ENCODE peak calls at places on chromosomes 7 and 10, in four cellular contexts. E, T, D and L are unnamed samples.

GRCh38 chr10:79431422-79431821 is 14.0 kb downstream of the ZCCHC24 start:
- DNase-seq in E (no peak), T (no peak), D (no peak), L (no peak)

GRCh38 chr7:112238852-112239610 is 32.5 kb downstream of the ZNF277 start:
- DNase-seq in E (no peak), T (no peak), D (no peak), L (no peak)

GRCh38 chr7:97973206-97973658 is 16.8 kb downstream of the OCM2 start:
- DNase-seq in E (peak), T (no peak), D (no peak), L (no peak)

GRCh38 chr10:96984512-96985225 is 152.6 kb downstream of the LCOR start:
- DNase-seq in E (no peak), T (no peak), D (no peak), L (no peak)

GRCh38 chr10:97549587-97550322 is 22.8 kb upstream of the ANKRD2 start:
- DNase-seq in E (no peak), T (no peak), D (no peak), L (no peak)

GRCh38 chr10:106271237-106271636 is 893.3 kb downstream of the SORCS1 start:
- DNase-seq in E (no peak), T (no peak), D (no peak), L (no peak)

GRCh38 chr10:132518572-132519381 is 18.8 kb upstream of the INPP5A start:
- DNase-seq in E (peak), T (no peak), D (no peak), L (no peak)

GRCh38 chr10:126872768-126873167 is 32.5 kb upstream of the DOCK1 start:
- DNase-seq in E (no peak), T (no peak), D (no peak), L (no peak)

GRCh38 chr7:17233643-17234397 is 64.6 kb upstream of the AHR start:
- DNase-seq in E (no peak), T (peak), D (no peak), L (peak)

GRCh38 chr7:151251328-151251925 is 2.9 kb upstream of the SMARCD3 start:
- DNase-seq in E (no peak), T (no peak), D (no peak), L (no peak)

GRCh38 chr10:33542747-33543505 is 208.5 kb upstream of the NRP1 start:
- DNase-seq in E (no peak), T (no peak), D (no peak), L (no peak)

GRCh38 chr10:34206078-34206477 is 609.0 kb downstream of the PARD3 start:
- DNase-seq in E (no peak), T (no peak), D (no peak), L (no peak)

GRCh38 chr7:141645188-141645587 is 56.8 kb downstream of the DENND11 start:
- DNase-seq in E (no peak), T (no peak), D (no peak), L (no peak)
- TF ChIP-seq SPI1 in E (no peak), T (no peak), D (no peak), L (no peak)

DNA sequence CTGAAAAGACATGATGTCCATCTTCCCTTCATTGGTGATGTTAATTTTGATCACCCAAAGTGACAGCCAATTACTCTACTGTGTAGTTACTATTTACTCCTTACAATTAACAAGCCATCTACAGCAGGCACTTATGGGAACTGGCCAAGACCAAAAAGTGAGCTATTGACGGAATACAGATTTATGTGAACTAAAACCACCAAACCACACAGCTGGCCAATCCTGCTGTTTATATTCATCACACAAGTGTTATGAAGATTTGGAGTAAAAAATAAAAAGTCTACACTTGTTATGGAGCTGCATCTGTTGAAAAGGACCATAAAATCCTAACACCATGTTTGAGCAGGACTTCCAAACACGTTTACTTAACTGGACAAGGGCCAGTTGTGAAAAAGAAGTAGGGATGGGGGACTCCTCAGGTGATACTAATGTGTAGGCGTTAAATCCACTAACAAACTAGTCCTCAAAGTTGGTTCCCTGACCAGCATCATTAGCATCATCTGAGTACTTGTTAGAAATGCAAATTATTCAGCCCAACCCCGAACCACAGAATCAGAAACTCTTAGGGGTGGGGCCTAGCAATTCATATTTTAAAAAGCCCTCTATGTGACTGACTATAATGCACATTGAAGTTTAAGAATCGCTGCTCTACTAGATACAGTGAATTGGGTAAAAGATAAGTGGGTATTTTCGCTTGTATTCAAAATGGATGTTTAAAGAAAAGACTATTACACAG is 11.6 kb downstream of the MCMBP start:
- DNase-seq in E (no peak), T (no peak), D (no peak), L (no peak)
- TF ChIP-seq SPI1 in E (no peak), T (no peak), D (no peak), L (no peak)

GRCh38 chr10:50501478-50501877 is 122.3 kb downstream of the SGMS1 start:
- DNase-seq in E (peak), T (no peak), D (no peak), L (no peak)
- TF ChIP-seq SPI1 in E (no peak), T (no peak), D (no peak), L (no peak)

GRCh38 chr10:70843333-70843732 is 27.6 kb downstream of the SGPL1 start:
- DNase-seq in E (peak), T (no peak), D (no peak), L (no peak)
- TF ChIP-seq SPI1 in E (no peak), T (no peak), D (no peak), L (no peak)